ENCODE peak calls at places on chromosomes 11 and 22, in nine cellular contexts. O is vagina, R is A549, X is testis, J is heart left ventricle, D is endothelial cell of umbilical vein, Y is uterus, L is IMR-90, U is ovary. G is an unnamed sample.

GRCh38 chr22:33099593-33099992 is 41.4 kb upstream of the SYN3 start:
- DNase-seq in O (no peak), R (no peak), X (no peak), J (no peak), D (no peak), Y (no peak), L (no peak), U (no peak), G (no peak)

GRCh38 chr22:31210830-31211503 is 1.1 kb upstream of the LIMK2 start:
- DNase-seq in O (no peak), R (no peak), X (no peak), J (peak; percentile 52), D (peak; percentile 68), Y (no peak), L (no peak), U (no peak), G (no peak)

GRCh38 chr11:73554677-73555320 is 43.1 kb downstream of the FAM168A start:
- DNase-seq in O (no peak), R (no peak), X (no peak), J (no peak), D (no peak), Y (no peak), L (no peak), U (no peak), G (no peak)

GRCh38 chr11:103871923-103872551 is 164.4 kb upstream of the DDI1 start:
- DNase-seq in O (no peak), R (no peak), X (no peak), J (no peak), D (no peak), Y (no peak), L (no peak), U (no peak), G (no peak)

GRCh38 chr11:43989162-43989961 is 46.9 kb downstream of the C11orf96 start:
- DNase-seq in O (no peak), R (no peak), X (peak; percentile 82), J (peak; percentile 62), D (peak; percentile 20), Y (peak; percentile 72), L (no peak), U (peak; percentile 67), G (no peak)

GRCh38 chr11:134181707-134182106 is 42.1 kb downstream of the NCAPD3 start:
- DNase-seq in O (no peak), R (no peak), X (no peak), J (no peak), D (no peak), Y (no peak), L (peak; percentile 46), U (no peak), G (no peak)

GRCh38 chr11:2102883-2103213 is 36.3 kb downstream of the IGF2 start:
- DNase-seq in O (no peak), R (no peak), X (no peak), J (no peak), D (no peak), Y (no peak), L (no peak), U (no peak), G (no peak)

GRCh38 chr11:64078294-64078693 is 42.6 kb downstream of the FLRT1 start:
- DNase-seq in O (no peak), R (no peak), X (no peak), J (peak; percentile 39), D (no peak), Y (no peak), L (no peak), U (no peak), G (no peak)

GRCh38 chr11:34411786-34412185 is 26.9 kb upstream of the CAT start:
- DNase-seq in O (no peak), R (no peak), X (no peak), J (no peak), D (no peak), Y (no peak), L (no peak), U (no peak), G (no peak)

DNA sequence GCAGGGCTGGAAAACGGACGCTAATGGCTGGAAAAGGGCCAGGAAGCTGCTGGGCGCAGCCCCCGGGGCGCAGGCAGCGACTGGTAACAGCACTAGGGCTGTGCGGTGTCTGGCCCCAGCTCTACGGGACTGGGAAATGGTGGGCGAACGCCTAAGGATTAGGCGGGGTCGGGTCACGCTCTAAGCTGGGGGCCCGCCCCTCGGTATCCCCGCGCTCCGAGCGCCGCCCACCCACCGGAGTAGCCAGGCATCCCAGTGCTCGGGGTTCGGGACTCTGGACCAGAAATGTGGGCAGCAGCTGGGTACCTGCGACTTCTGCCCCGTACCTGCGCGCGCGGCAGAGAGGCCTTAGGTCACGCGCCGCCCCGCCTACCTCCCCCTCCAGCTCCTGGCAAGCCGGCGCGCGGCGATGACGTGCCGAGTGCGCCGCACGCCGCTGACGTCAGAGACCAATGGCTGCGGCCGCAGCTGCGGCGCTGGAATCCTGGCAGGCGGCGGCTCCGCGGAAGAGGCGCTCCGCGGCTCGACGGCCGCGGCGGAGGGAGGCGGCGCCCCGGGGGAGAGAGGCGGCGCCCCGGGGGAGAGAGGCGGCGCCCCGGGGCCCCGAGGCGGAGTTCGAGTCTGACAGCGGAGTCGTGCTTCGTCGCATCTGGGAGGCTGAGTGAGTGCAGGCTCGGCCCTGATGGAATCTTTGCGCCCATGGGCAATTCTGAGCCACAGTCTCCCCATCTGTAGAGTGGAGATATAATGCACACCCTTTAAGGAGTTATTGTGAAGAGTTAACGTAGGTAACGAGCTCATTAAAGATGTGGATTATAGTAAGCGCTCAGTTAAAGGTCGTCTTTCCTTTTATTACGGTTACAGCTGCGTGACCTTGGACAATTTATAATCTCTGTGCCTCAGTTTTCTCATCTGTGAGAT is at the start of the genes HPS4 and SRRD:
- DNase-seq in O (no peak), R (peak; percentile 86), X (peak; percentile 93), J (peak; percentile 91), D (peak; percentile 89), Y (peak; percentile 89), L (peak; percentile 88), U (peak; percentile 89), G (peak; percentile 95)
- TF ChIP-seq POLR2A in O (no peak), R (peak; percentile 66), X (no peak), J (peak; percentile 79), D (peak; percentile 83), Y (peak; percentile 88), L (peak; percentile 67), U (peak; percentile 85), G (peak; percentile 83)

DNA sequence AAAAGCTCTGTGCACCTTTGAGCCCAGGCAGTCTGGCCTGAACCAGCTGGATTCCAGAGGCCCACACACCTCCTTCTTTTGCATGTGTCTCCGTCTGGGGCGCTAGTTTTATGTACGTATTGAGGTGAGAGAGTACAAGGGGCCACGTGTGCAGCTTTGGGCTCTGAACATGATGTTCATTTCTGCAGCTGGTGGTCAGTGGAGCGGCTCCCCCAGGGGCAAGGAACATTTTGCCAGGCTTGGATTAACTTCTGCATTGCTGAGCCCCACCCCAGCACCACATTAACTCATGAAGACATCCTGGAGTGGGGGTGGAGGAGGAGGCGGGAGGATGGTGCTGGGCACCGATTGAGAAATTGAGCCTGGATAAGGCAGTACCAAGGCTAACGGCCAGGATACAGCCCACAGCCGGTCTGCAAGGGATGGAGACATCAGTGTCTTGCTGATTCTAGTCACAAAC is 13.8 kb downstream of the USP2 start:
- DNase-seq in O (no peak), R (no peak), X (no peak), J (no peak), D (no peak), Y (peak; percentile 55), L (no peak), U (no peak), G (no peak)
- H3K4me1 ChIP-seq in O (peaks cover 75% of the 10 kb centered on the region), R (peaks cover 55% of the 10 kb centered on the region), X (peaks cover 71% of the 10 kb centered on the region), J (peaks cover 93% of the 10 kb centered on the region), D (no peaks in the 10 kb centered on the region), Y (peaks cover 22% of the 10 kb centered on the region), L (peaks cover 20% of the 10 kb centered on the region), U (peaks cover 19% of the 10 kb centered on the region), G (peaks cover 98% of the 10 kb centered on the region)

DNA sequence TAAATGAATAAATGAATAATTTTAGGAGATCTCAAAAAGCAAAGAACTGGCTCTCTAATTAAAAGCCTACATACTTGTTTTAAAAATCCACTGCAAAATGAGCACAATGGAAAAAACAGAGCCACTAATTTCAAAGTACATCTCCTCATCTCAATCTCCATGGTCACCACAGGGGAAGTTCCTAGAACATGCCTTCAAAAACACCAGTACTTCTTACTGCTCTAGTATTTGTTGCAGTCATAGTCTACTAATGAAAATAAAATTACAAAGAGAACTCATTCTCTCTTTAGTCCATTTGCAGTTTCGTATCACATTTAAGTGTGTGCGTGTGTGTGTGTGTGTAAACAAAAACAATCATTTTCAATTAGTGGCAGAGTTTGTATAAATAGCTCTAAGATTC is 54.0 kb downstream of the PIK3C2A start:
- DNase-seq in O (no peak), R (no peak), X (no peak), J (no peak), D (no peak), Y (no peak), L (no peak), U (no peak), G (no peak)
- H3K27ac ChIP-seq in O (no peak overlapping the region), R (no peak overlapping the region), X (no peak overlapping the region), J (peak overlapping the region; percentile 65), D (no peak overlapping the region), Y (peak overlapping the region; percentile 59), L (no peak overlapping the region), U (no peak overlapping the region), G (no peak overlapping the region)

GRCh38 chr11:62708423-62709261 is 1.2 kb downstream of the GNG3 start:
- DNase-seq in O (no peak), R (no peak), X (no peak), J (peak; percentile 30), D (no peak), Y (peak; percentile 39), L (no peak), U (peak; percentile 59), G (no peak)

GRCh38 chr11:62707277-62707771 is at the start of the genes BSCL2 and GNG3:
- DNase-seq in O (no peak), R (peak; percentile 39), X (peak; percentile 66), J (no peak), D (no peak), Y (no peak), L (no peak), U (peak; percentile 73), G (no peak)

GRCh38 chr11:62705401-62705800 is 1.8 kb downstream of the BSCL2 start:
- DNase-seq in O (no peak), R (no peak), X (no peak), J (no peak), D (no peak), Y (no peak), L (no peak), U (peak; percentile 49), G (no peak)

GRCh38 chr11:62706841-62707240 is 383 bp downstream of the BSCL2 start:
- DNase-seq in O (no peak), R (no peak), X (no peak), J (no peak), D (no peak), Y (no peak), L (no peak), U (no peak), G (no peak)

DNA sequence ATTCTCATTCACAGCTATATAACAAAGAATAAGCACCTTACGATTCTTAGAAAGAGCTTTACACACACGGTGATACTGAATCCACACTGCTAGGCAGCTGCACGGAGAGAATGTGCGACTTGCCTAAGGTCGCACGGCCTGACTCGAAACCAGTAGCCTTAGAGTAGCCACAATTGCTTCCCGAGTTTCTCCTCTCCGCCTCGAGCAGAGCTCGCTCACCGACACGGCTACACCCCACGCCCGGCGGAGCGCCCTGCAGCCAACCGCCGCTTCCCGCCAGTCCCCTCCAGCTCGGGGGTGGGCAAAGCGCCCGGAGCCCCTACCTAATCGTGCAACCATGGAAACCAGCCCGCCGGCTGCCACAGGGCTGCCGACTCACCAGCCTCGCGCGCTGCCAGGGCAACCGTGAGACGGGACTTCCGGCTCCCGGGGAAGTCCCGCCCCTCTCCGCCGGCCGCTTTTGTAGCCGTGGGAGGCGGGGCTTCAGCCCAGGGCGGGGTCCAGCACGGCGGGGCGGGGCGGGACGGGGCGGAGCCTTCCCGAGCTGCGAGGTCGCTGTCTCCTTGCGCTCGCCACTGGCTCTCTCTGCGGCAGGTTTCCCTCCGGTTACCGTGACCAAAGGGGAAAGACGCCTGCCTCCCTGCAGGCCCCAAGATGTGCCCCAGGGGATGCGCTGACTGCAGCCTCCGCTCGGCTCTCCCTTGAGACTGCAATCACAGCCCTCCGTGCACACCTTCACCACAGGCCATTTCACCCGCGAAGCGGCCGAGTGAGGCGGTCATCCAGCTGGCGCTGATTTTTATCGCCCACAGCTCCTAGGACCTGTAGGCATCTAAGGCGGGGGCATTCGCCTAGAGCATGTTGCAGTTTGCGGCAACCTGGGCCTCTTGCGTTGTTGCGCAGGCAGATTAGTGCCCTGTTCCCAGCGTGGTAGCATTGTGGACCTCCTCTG is 1.1 kb downstream of the BSCL2 start:
- DNase-seq in O (peak; percentile 90), R (peak; percentile 90), X (peak; percentile 97), J (peak; percentile 95), D (peak; percentile 95), Y (peak; percentile 95), L (peak; percentile 91), U (peak; percentile 98), G (peak; percentile 98)
- TF ChIP-seq POLR2A in O (no peak), R (peak; percentile 66), X (no peak), J (peak; percentile 60), D (peak; percentile 49), Y (peak; percentile 57), L (peak; percentile 31), U (no peak), G (no peak)

G was measured in esophagus muscularis mucosa.